ENCODE peak calls at places on chromosome 4, in nine cellular contexts. A is natural killer cell, C is left lung, O is AG10803, I is adrenal gland, H is NB4, Q is testis, U is GM10248, Y is fibroblast of villous mesenchyme. B is an unnamed sample.

GRCh38 chr4:142474398-142475087 is 371.6 kb downstream of the INPP4B start:
- DNase-seq in A (no peak), C (no peak), O (no peak), I (no peak), H (no peak), Q (no peak), U (no peak), Y (no peak), B (no peak)

GRCh38 chr4:7206856-7207567 is 14.7 kb downstream of the SORCS2 start:
- DNase-seq in A (no peak), C (peak), O (peak), I (peak), H (no peak), Q (peak), U (no peak), Y (peak), B (no peak)

GRCh38 chr4:80305466-80305865 is 30.1 kb upstream of the CFAP299 start:
- DNase-seq in A (no peak), C (no peak), O (peak), I (no peak), H (no peak), Q (no peak), U (no peak), Y (no peak), B (no peak)

GRCh38 chr4:145887241-145887964 is 51.2 kb downstream of the ZNF827 start:
- DNase-seq in A (no peak), C (no peak), O (peak), I (peak), H (no peak), Q (no peak), U (no peak), Y (peak), B (no peak)

GRCh38 chr4:48031802-48032525 is 15.4 kb downstream of the NIPAL1 start:
- DNase-seq in A (no peak), C (no peak), O (no peak), I (peak), H (no peak), Q (no peak), U (no peak), Y (peak), B (no peak)

GRCh38 chr4:6251365-6251764 is 18.3 kb upstream of the WFS1 start:
- DNase-seq in A (no peak), C (no peak), O (no peak), I (no peak), H (no peak), Q (no peak), U (no peak), Y (no peak), B (no peak)

GRCh38 chr4:83490876-83491450 is 6.1 kb upstream of the ABRAXAS1 start:
- DNase-seq in A (no peak), C (no peak), O (peak), I (no peak), H (peak), Q (no peak), U (peak), Y (peak), B (no peak)

GRCh38 chr4:78945638-78946179 is 6.5 kb upstream of the PAQR3 start:
- DNase-seq in A (no peak), C (no peak), O (no peak), I (no peak), H (no peak), Q (no peak), U (no peak), Y (no peak), B (no peak)

GRCh38 chr4:111678908-111679307 is 466.3 kb upstream of the FAM241A start:
- DNase-seq in A (no peak), C (no peak), O (no peak), I (no peak), H (no peak), Q (no peak), U (no peak), Y (no peak), B (no peak)

GRCh38 chr4:169900241-169900845 is 125.9 kb downstream of the MFAP3L start:
- DNase-seq in A (no peak), C (no peak), O (no peak), I (no peak), H (no peak), Q (no peak), U (no peak), Y (no peak), B (no peak)

GRCh38 chr4:125421547-125421946 is 106.8 kb downstream of the FAT4 start:
- DNase-seq in A (no peak), C (no peak), O (no peak), I (no peak), H (no peak), Q (no peak), U (no peak), Y (no peak), B (no peak)

GRCh38 chr4:67700119-67700873 is 659 bp downstream of the UBA6 start:
- DNase-seq in A (no peak), C (no peak), O (peak), I (no peak), H (peak), Q (no peak), U (peak), Y (peak), B (no peak)

GRCh38 chr4:2330119-2331042 is 68.5 kb upstream of the MXD4 start:
- DNase-seq in A (no peak), C (no peak), O (peak), I (peak), H (peak), Q (no peak), U (no peak), Y (peak), B (peak)

GRCh38 chr4:87071401-87071800 is 136.6 kb downstream of the AFF1 start:
- DNase-seq in A (no peak), C (no peak), O (no peak), I (no peak), H (no peak), Q (no peak), U (no peak), Y (no peak), B (no peak)

GRCh38 chr4:111359602-111360001 is 736.7 kb upstream of the PITX2 start:
- DNase-seq in A (no peak), C (no peak), O (no peak), I (no peak), H (no peak), Q (no peak), U (no peak), Y (no peak), B (no peak)

GRCh38 chr4:9971711-9972110 is 49.6 kb downstream of the SLC2A9 start:
- DNase-seq in A (no peak), C (no peak), O (no peak), I (peak), H (no peak), Q (no peak), U (no peak), Y (no peak), B (no peak)

GRCh38 chr4:156771171-156771837 is 200.3 kb downstream of the PDGFC start:
- DNase-seq in A (no peak), C (no peak), O (peak), I (peak), H (no peak), Q (no peak), U (no peak), Y (peak), B (no peak)

GRCh38 chr4:153564630-153565525 is 98.7 kb downstream of the TMEM131L start:
- DNase-seq in A (no peak), C (no peak), O (peak), I (no peak), H (no peak), Q (peak), U (no peak), Y (peak), B (no peak)

GRCh38 chr4:82900016-82900334 is 560 bp upstream of the THAP9 start:
- DNase-seq in A (no peak), C (no peak), O (no peak), I (no peak), H (peak), Q (no peak), U (no peak), Y (peak), B (no peak)

GRCh38 chr4:140718240-140718639 is 37.9 kb downstream of the TBC1D9 start:
- DNase-seq in A (no peak), C (no peak), O (peak), I (no peak), H (no peak), Q (no peak), U (no peak), Y (peak), B (no peak)

GRCh38 chr4:110823251-110823650 is 200.4 kb upstream of the PITX2 start:
- DNase-seq in A (no peak), C (no peak), O (peak), I (no peak), H (peak), Q (no peak), U (no peak), Y (peak), B (no peak)

GRCh38 chr4:174324725-174325124 is 41.0 kb downstream of the CEP44 start:
- DNase-seq in A (no peak), C (no peak), O (peak), I (no peak), H (no peak), Q (no peak), U (no peak), Y (peak), B (no peak)

GRCh38 chr4:111793686-111794085 is 351.6 kb upstream of the FAM241A start:
- DNase-seq in A (no peak), C (no peak), O (no peak), I (no peak), H (no peak), Q (no peak), U (no peak), Y (no peak), B (no peak)

GRCh38 chr4:102341201-102341600 is 4.1 kb downstream of the SLC39A8 start:
- DNase-seq in A (no peak), C (no peak), O (no peak), I (no peak), H (no peak), Q (no peak), U (no peak), Y (no peak), B (no peak)

GRCh38 chr4:107482546-107482945 is 237.5 kb downstream of the PAPSS1 start:
- DNase-seq in A (no peak), C (no peak), O (no peak), I (no peak), H (no peak), Q (no peak), U (no peak), Y (no peak), B (no peak)

GRCh38 chr4:55866290-55866907 is 13.0 kb downstream of the EXOC1 start:
- DNase-seq in A (no peak), C (no peak), O (peak), I (no peak), H (peak), Q (no peak), U (peak), Y (peak), B (no peak)

GRCh38 chr4:155392486-155393184 is 15.9 kb upstream of the MAP9 start:
- DNase-seq in A (no peak), C (no peak), O (peak), I (no peak), H (no peak), Q (no peak), U (no peak), Y (peak), B (no peak)

GRCh38 chr4:74109116-74109791 is 10.3 kb upstream of the CXCL2 start:
- DNase-seq in A (no peak), C (peak), O (peak), I (peak), H (peak), Q (no peak), U (no peak), Y (peak), B (no peak)

GRCh38 chr4:5784021-5784420 is 73.0 kb downstream of the EVC start:
- DNase-seq in A (no peak), C (no peak), O (no peak), I (no peak), H (no peak), Q (no peak), U (no peak), Y (no peak), B (no peak)

GRCh38 chr4:85837334-85837733 is 362.4 kb downstream of the ARHGAP24 start:
- DNase-seq in A (no peak), C (no peak), O (peak), I (no peak), H (no peak), Q (no peak), U (no peak), Y (peak), B (no peak)
- TF ChIP-seq CTCF in A (no peak), C (no peak), O (no peak), I (no peak), H (no peak), Q (no peak), U (no peak), Y (no peak), B (no peak)

DNA sequence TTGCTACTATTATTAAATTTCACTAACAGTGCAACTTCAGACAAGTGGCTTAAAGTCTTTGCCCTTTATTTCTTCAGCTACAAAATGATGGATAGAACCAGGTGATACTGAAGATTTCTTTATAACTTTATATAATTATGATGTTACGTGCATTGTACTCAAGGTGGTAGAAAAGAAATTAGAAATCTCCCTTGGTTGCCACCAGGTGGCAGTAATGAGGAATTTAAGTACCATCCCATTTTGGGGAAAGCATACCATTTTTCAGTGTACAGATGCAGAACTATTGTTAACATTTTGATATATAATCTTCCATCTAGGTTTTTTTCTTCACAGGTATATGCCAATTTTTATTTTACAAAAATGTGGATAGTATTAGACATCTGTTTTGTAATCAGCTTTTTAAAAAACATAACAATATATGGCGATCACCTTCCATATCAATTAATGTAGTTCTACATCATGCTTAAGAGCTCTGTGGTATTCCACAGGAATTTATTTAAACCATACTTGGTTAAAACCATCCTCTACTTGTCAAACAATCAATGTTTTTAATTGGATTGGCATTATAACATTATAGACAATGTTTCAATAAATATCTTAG is 37.7 kb upstream of the RAB33B start:
- DNase-seq in A (no peak), C (no peak), O (peak), I (peak), H (peak), Q (no peak), U (peak), Y (peak), B (no peak)
- TF ChIP-seq CTCF in A (peak), C (peak), O (peak), I (peak), H (peak), Q (peak), U (peak), Y (peak), B (peak)

DNA sequence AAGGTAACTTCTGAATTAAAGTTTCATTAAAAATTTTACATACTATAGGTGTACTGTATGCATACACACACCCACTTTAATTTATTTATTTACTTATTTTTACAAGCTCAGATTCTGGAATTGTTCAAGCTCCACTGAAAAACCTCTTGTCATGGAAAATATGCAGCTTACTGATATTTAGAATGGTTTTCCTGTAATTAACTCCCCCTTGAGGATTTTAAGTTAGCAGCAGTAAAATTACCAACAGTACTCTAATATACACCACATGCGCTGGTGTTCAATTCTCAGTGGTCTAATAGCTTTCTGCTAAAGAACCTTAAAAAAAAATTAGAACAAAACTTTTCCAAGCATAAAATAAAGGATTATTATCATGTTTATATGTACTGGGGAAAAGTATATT is 12.0 kb downstream of the MAB21L2 start:
- DNase-seq in A (no peak), C (no peak), O (peak), I (no peak), H (no peak), Q (no peak), U (no peak), Y (no peak), B (no peak)
- TF ChIP-seq CTCF in A (no peak), C (no peak), O (peak), I (no peak), H (no peak), Q (no peak), U (no peak), Y (peak), B (no peak)

DNA sequence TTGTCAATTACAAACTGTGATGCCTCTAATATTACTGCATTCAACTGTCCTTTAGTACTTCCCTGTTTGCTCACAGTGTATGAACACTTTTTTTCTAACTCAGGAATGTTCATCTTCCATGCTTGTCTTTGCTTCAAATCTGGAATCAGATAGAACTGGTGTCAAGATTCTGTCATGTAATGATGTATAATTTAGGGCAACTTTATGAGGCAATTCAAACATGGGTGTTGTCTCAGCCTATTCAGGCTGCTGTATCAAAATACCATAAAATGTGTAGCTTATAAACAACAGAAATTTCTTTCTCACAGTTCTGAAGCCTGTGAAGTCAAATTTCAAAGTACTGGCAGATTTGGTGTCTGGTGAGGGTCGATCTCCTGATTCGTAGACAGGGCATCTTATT is 1012.9 kb downstream of the RAB28 start:
- DNase-seq in A (no peak), C (no peak), O (no peak), I (no peak), H (no peak), Q (no peak), U (no peak), Y (no peak), B (no peak)
- TF ChIP-seq CTCF in A (no peak), C (no peak), O (no peak), I (no peak), H (no peak), Q (no peak), U (no peak), Y (no peak), B (no peak)

DNA sequence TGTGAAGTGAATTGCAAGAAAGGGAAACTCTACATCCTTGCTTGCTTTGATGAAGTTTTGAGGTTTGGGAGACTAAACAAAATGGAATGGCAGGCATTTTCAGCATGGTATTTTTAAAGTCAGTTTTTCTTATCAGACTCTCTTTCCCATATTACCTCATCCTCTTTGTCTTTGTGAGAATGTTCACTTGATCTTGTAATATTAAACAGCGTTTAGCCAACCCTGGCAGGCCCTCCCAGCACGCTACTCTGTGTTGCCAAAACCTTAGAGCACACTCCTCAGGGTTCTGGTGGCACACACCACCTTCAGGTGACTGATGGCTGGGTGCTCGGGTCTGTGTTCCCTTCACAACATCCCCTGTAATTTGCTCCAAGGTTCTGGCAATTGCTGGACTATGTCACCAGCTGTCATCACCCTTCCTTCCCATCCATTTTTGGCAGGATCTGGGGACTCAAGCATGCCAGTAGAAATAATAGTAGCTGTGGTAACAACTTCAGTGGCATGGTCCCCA is 273.3 kb downstream of the DCTD start:
- DNase-seq in A (no peak), C (no peak), O (peak), I (no peak), H (no peak), Q (no peak), U (no peak), Y (peak), B (no peak)
- TF ChIP-seq CTCF in A (no peak), C (no peak), O (no peak), I (no peak), H (no peak), Q (no peak), U (no peak), Y (no peak), B (no peak)

GRCh38 chr4:184417802-184418511 is 56.4 kb downstream of the IRF2 start:
- DNase-seq in A (no peak), C (no peak), O (peak), I (peak), H (peak), Q (no peak), U (peak), Y (peak), B (no peak)
- TF ChIP-seq CTCF in A (no peak), C (no peak), O (peak), I (no peak), H (no peak), Q (no peak), U (no peak), Y (no peak), B (no peak)

DNA sequence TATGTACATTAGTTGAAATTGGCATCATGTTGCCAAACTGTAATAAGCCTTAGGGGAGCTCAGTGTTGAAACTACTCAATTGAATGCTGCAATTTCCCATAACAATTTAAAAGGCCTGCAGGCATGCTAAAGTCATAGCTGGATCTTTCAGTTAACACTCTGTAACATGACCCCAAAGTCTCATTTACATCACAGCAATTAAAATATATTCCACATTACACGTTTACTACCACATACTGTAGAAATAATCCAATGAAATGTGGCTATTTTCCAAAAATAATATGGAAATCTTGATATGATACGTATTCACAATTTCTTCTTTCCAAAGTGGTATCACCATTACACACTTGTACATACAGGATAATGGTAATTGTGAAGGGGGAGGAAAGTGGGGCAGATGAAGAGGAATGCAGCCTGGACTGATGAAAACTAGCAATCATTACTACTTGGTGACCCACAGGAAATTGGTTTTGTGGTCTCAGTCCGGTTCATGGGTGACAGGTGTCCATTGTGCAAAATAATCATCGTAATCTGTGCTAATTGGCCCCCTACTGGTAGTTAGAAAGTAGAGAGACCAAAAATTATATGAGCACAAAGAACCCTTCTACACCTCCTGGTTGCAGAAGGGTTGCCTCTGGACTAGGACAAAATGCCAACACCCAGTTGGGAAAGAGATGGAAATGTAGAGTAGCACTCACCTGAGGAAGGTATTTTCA is 63.7 kb downstream of the TENM3 start:
- DNase-seq in A (no peak), C (no peak), O (peak), I (no peak), H (peak), Q (no peak), U (no peak), Y (peak), B (no peak)
- TF ChIP-seq CTCF in A (no peak), C (no peak), O (peak), I (peak), H (peak), Q (no peak), U (no peak), Y (peak), B (peak)

B was measured in mesothelial cell of epicardium.